ENCODE peak calls at places on chromosomes 16 and 17, in five cellular contexts. O, K, P, E and B are unnamed samples.

GRCh38 chr17:43723697-43724359 is 34.8 kb downstream of the SOST start:
- DNase-seq in K (peak; percentile 78), O (no peak), E (peak; percentile 83), P (no peak), B (no peak)

GRCh38 chr16:66286527-66286926 is 80.0 kb upstream of the CDH5 start:
- DNase-seq in E (no peak), K (no peak), P (no peak), O (no peak), B (no peak)

GRCh38 chr17:81250286-81251090 is 11.4 kb downstream of the NDUFAF8 start:
- DNase-seq in K (no peak), E (no peak), P (no peak), O (no peak), B (no peak)

GRCh38 chr17:30550512-30551273 is 73.5 kb downstream of the GOSR1 start:
- DNase-seq in P (peak; percentile 49), K (no peak), O (no peak), E (peak; percentile 94), B (no peak)

GRCh38 chr16:17369441-17369951 is 101.3 kb downstream of the XYLT1 start:
- DNase-seq in K (no peak), E (no peak), P (peak; percentile 65), O (no peak), B (no peak)

GRCh38 chr17:55577687-55578086 is 66.4 kb upstream of the SMIM36 start:
- DNase-seq in P (no peak), K (no peak), E (peak; percentile 7), O (no peak), B (no peak)

GRCh38 chr17:80992077-80992947 is 671 bp downstream of the CHMP6 start:
- DNase-seq in P (peak; percentile 46), O (no peak), K (no peak), E (no peak), B (peak; percentile 63)

GRCh38 chr16:3542601-3543373 is 34.4 kb downstream of the NLRC3 start:
- DNase-seq in O (no peak), E (no peak), K (no peak), P (no peak), B (no peak)

GRCh38 chr16:275041-275621 is 613 bp downstream of the RGS11 start:
- DNase-seq in E (no peak), K (no peak), O (no peak), P (no peak), B (peak; percentile 43)

GRCh38 chr16:81421536-81421935 is 23.1 kb upstream of the CMIP start:
- DNase-seq in K (no peak), P (no peak), E (no peak), O (no peak), B (no peak)

GRCh38 chr17:41308251-41308917 is 725 bp downstream of the KRTAP16-1 start:
- DNase-seq in K (no peak), O (peak; percentile 95), P (no peak), E (peak; percentile 57), B (no peak)